ENCODE peak calls at places on chromosomes 1 and 21, in seven cellular contexts. C is right atrium auricular region, I is H9, S is IMR-90, Y is tibial nerve, F is left ventricle myocardium inferior, L is cardiac muscle cell. G is an unnamed sample.

GRCh38 chr1:245683377-245683716 is 528.6 kb downstream of the KIF26B start:
- DNase-seq in S (no peak), F (no peak), I (no peak), L (peak; percentile 32), Y (no peak), C (no peak), G (no peak)

GRCh38 chr1:18007391-18008106 is 100.0 kb upstream of the IGSF21 start:
- DNase-seq in S (no peak), L (no peak), Y (no peak), F (no peak), C (no peak), I (no peak), G (no peak)

GRCh38 chr1:17441265-17441992 is 2.0 kb upstream of the RCC2 start:
- DNase-seq in C (no peak), F (no peak), Y (no peak), L (no peak), S (peak; percentile 64), I (no peak), G (no peak)

GRCh38 chr1:183165456-183165855 is 20.6 kb upstream of the LAMC2 start:
- DNase-seq in S (no peak), C (no peak), L (no peak), Y (no peak), I (no peak), F (no peak), G (no peak)

GRCh38 chr1:217090073-217090911 is 367.1 kb upstream of the ESRRG start:
- DNase-seq in C (peak; percentile 60), L (peak; percentile 60), Y (no peak), I (no peak), S (no peak), F (peak; percentile 20), G (no peak)

GRCh38 chr1:183315987-183316758 is 102.0 kb downstream of the NMNAT2 start:
- DNase-seq in F (no peak), S (no peak), I (no peak), Y (no peak), L (no peak), C (no peak), G (no peak)

GRCh38 chr21:26212220-26212619 is 41.6 kb upstream of the APP start:
- DNase-seq in C (no peak), I (peak; percentile 50), F (no peak), S (no peak), L (no peak), Y (no peak), G (no peak)

GRCh38 chr1:230261918-230262650 is 164.0 kb downstream of the PGBD5 start:
- DNase-seq in Y (no peak), C (no peak), F (no peak), L (no peak), S (no peak), I (no peak), G (no peak)

GRCh38 chr1:1202831-1203560 is 3.4 kb downstream of the TNFRSF18 start:
- DNase-seq in Y (no peak), C (no peak), L (no peak), S (no peak), I (peak; percentile 30), F (peak; percentile 11), G (no peak)

GRCh38 chr1:38888423-38889333 is 7.3 kb upstream of the GJA9 start:
- DNase-seq in F (no peak), S (no peak), L (no peak), Y (no peak), C (no peak), I (no peak), G (no peak)

GRCh38 chr1:118954286-118954890 is 33.8 kb downstream of the TBX15 start:
- DNase-seq in L (no peak), C (no peak), S (no peak), Y (no peak), F (no peak), I (no peak), G (no peak)

GRCh38 chr1:90045853-90046563 is 51.1 kb downstream of the ZNF326 start:
- DNase-seq in Y (no peak), C (no peak), L (peak; percentile 26), F (no peak), I (peak; percentile 39), S (peak; percentile 21), G (no peak)

GRCh38 chr1:201602413-201603265 is 63.7 kb downstream of the NAV1 start:
- DNase-seq in L (no peak), I (no peak), F (no peak), C (peak; percentile 65), S (peak; percentile 96), Y (no peak), G (peak; percentile 78)

GRCh38 chr1:200526709-200527612 is 93.6 kb downstream of the KIF14 start:
- DNase-seq in Y (no peak), S (peak; percentile 41), F (no peak), C (no peak), I (no peak), L (no peak), G (no peak)

GRCh38 chr21:45556645-45557601 is 14.7 kb upstream of the SLC19A1 start:
- DNase-seq in C (no peak), S (no peak), I (peak; percentile 29), F (peak; percentile 14), Y (no peak), L (no peak), G (no peak)

GRCh38 chr1:200873116-200873670 is 412 bp downstream of the GPR25 start:
- DNase-seq in I (peak; percentile 63), Y (no peak), C (peak; percentile 34), S (no peak), F (no peak), L (no peak), G (no peak)

GRCh38 chr1:28973850-28974841 is 59.8 kb downstream of the EPB41 start:
- DNase-seq in S (peak; percentile 60), Y (no peak), C (no peak), I (no peak), L (no peak), F (no peak), G (no peak)

GRCh38 chr1:201019321-201019977 is 4.1 kb downstream of the KIF21B start:
- DNase-seq in F (peak; percentile 42), L (no peak), C (peak; percentile 63), S (no peak), Y (no peak), I (no peak), G (no peak)

GRCh38 chr1:93822710-93823425 is 56.1 kb downstream of the DNTTIP2 start:
- DNase-seq in L (no peak), C (no peak), I (no peak), S (peak; percentile 32), F (no peak), Y (no peak), G (no peak)

GRCh38 chr1:26047278-26047874 is 1.5 kb upstream of the SLC30A2 start:
- DNase-seq in Y (no peak), F (no peak), C (no peak), S (no peak), I (no peak), L (no peak), G (no peak)

GRCh38 chr1:26049531-26050254 is 3.8 kb upstream of the SLC30A2 start:
- DNase-seq in C (no peak), L (no peak), F (no peak), S (peak; percentile 10), I (no peak), Y (no peak), G (no peak)

GRCh38 chr1:26046313-26047031 is 554 bp upstream of the SLC30A2 start:
- DNase-seq in C (no peak), L (no peak), I (no peak), F (no peak), S (no peak), Y (no peak), G (no peak)

GRCh38 chr1:26053718-26054572 is 8.0 kb upstream of the SLC30A2 start:
- DNase-seq in I (peak; percentile 56), C (no peak), L (no peak), S (no peak), F (no peak), Y (no peak), G (no peak)

DNA sequence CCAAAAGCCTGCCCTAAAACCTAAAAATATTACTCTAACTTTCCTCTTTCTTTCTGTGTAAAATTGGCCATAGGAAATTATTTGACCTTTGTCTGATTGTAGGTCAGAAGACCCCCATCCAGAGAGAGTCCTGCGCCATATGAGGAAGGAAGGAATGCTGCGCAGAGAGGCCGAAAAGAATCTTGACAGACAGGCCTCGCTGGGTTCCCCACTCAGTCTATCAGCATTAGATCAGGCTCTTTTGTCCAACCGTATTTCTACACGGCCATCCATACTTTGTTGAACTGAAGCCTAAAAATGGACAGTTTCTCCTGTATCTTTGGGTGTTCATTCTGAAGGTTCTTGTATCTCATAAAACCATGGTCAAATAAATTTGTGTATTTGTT is 4.3 kb upstream of the SLC30A2 start:
- DNase-seq in Y (no peak), S (no peak), I (no peak), L (no peak), C (no peak), F (no peak), G (no peak)
- H3K27me3 ChIP-seq in Y (peaks cover 70% of the 10 kb centered on the region), S (peaks cover 83% of the 10 kb centered on the region), I (peaks cover 35% of the 10 kb centered on the region), L (peaks cover 45% of the 10 kb centered on the region), C (peaks cover 9% of the 10 kb centered on the region), F (peaks cover 72% of the 10 kb centered on the region), G (peaks cover 79% of the 10 kb centered on the region)

DNA sequence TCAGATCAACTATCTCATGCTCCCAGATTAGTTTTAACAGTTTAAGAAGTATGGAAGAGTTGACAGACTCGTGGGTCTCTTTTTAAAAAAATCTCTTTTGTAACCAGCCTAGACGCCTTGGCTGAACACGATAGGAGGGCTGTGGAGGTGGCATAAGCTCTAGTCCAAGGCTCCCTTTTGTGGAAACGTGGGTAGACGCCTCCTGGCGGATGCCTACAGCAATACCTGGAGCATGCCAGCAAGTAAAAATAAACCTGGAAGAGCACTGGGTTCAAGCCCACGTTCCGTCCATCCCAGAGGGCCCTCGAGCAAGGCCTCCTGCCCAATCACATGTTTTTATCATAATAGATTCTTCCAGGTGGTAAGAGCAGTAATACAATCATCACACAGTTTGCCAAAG is 87.9 kb downstream of the RGS7 start:
- DNase-seq in L (peak; percentile 32), C (no peak), S (no peak), Y (no peak), I (peak; percentile 58), F (no peak), G (no peak)
- TF ChIP-seq CTCF in L (no peak), C (no peak), S (no peak), Y (no peak), I (peak; percentile 68), F (no peak), G (no peak)

GRCh38 chr1:3248416-3249141 is 179.6 kb downstream of the PRDM16 start:
- DNase-seq in Y (no peak), L (no peak), I (no peak), S (no peak), C (no peak), F (no peak), G (no peak)
- H3K27me3 ChIP-seq in Y (peaks cover 46% of the 10 kb centered on the region), L (no peaks in the 10 kb centered on the region), I (no peaks in the 10 kb centered on the region), S (peaks cover 3% of the 10 kb centered on the region), C (no peaks in the 10 kb centered on the region), F (peaks cover 49% of the 10 kb centered on the region), G (no peaks in the 10 kb centered on the region)

GRCh38 chr1:167794043-167794442 is 72.3 kb downstream of the MPZL1 start:
- DNase-seq in S (no peak), L (no peak), F (no peak), Y (no peak), C (no peak), I (no peak), G (no peak)

GRCh38 chr1:167799747-167800146 is 78.0 kb downstream of the MPZL1 start:
- DNase-seq in F (no peak), C (no peak), L (no peak), S (no peak), Y (no peak), I (no peak), G (no peak)

GRCh38 chr1:167795810-167796740 is 74.3 kb downstream of the MPZL1 start:
- DNase-seq in I (no peak), S (no peak), F (peak; percentile 41), L (no peak), Y (no peak), C (no peak), G (no peak)

GRCh38 chr1:167798951-167799350 is 77.2 kb downstream of the MPZL1 start:
- DNase-seq in L (no peak), F (no peak), C (no peak), Y (no peak), I (no peak), S (no peak), G (no peak)

GRCh38 chr1:167797005-167797404 is 75.2 kb downstream of the MPZL1 start:
- DNase-seq in I (peak; percentile 72), F (peak; percentile 76), L (peak; percentile 77), S (peak; percentile 99), C (peak; percentile 93), Y (peak; percentile 67), G (peak; percentile 93)
- TF ChIP-seq CTCF in I (no peak), F (no peak), L (peak; percentile 13), S (peak; percentile 22), C (no peak), Y (no peak), G (no peak)